ENCODE peak calls at places on chromosomes 7 and 10, in nine cellular contexts. One of them, this sample, is unnamed. For H3K36me3, the result is how much of the 10 kb centered on the place peaks cover.

GRCh38 chr7:116552616-116553015 is 27.8 kb downstream of the CAV1 start:
- DNase-seq in GM23338: no peak
- DNase-seq in left ventricle myocardium inferior: no peak
- DNase-seq in GM23248: peak
- DNase-seq in esophagus muscularis mucosa: no peak
- DNase-seq in cardiac muscle cell: no peak
- DNase-seq in CD4-positive, alpha-beta memory T cell: no peak
- DNase-seq in Caco-2: no peak
- DNase-seq in esophagus squamous epithelium: no peak
- DNase-seq in this sample: no peak

GRCh38 chr7:1576521-1577253 is 6.9 kb upstream of the PSMG3 start:
- DNase-seq in left ventricle myocardium inferior: no peak
- DNase-seq in Caco-2: no peak
- DNase-seq in esophagus muscularis mucosa: no peak
- DNase-seq in GM23338: peak
- DNase-seq in esophagus squamous epithelium: no peak
- DNase-seq in CD4-positive, alpha-beta memory T cell: no peak
- DNase-seq in GM23248: no peak
- DNase-seq in cardiac muscle cell: no peak
- DNase-seq in this sample: no peak

GRCh38 chr7:2670720-2671391 is 17.1 kb upstream of the AMZ1 start:
- DNase-seq in esophagus muscularis mucosa: no peak
- DNase-seq in left ventricle myocardium inferior: peak
- DNase-seq in cardiac muscle cell: peak
- DNase-seq in Caco-2: peak
- DNase-seq in CD4-positive, alpha-beta memory T cell: peak
- DNase-seq in esophagus squamous epithelium: peak
- DNase-seq in GM23338: peak
- DNase-seq in GM23248: peak
- DNase-seq in this sample: peak

GRCh38 chr10:24706479-24707118 is 17.1 kb downstream of the ARHGAP21 start:
- DNase-seq in Caco-2: no peak
- DNase-seq in esophagus squamous epithelium: no peak
- DNase-seq in cardiac muscle cell: peak
- DNase-seq in left ventricle myocardium inferior: no peak
- DNase-seq in GM23338: no peak
- DNase-seq in GM23248: peak
- DNase-seq in esophagus muscularis mucosa: no peak
- DNase-seq in CD4-positive, alpha-beta memory T cell: no peak
- DNase-seq in this sample: no peak

GRCh38 chr7:22980422-22980821 is 33.5 kb downstream of the HYCC1 start:
- DNase-seq in Caco-2: no peak
- DNase-seq in CD4-positive, alpha-beta memory T cell: no peak
- DNase-seq in cardiac muscle cell: peak
- DNase-seq in GM23338: no peak
- DNase-seq in GM23248: peak
- DNase-seq in esophagus muscularis mucosa: no peak
- DNase-seq in esophagus squamous epithelium: no peak
- DNase-seq in left ventricle myocardium inferior: no peak
- DNase-seq in this sample: no peak

GRCh38 chr10:70982443-70982842 is 94.1 kb upstream of the PCBD1 start:
- DNase-seq in cardiac muscle cell: no peak
- DNase-seq in CD4-positive, alpha-beta memory T cell: no peak
- DNase-seq in left ventricle myocardium inferior: no peak
- DNase-seq in esophagus squamous epithelium: no peak
- DNase-seq in GM23248: no peak
- DNase-seq in GM23338: no peak
- DNase-seq in Caco-2: no peak
- DNase-seq in esophagus muscularis mucosa: no peak
- DNase-seq in this sample: no peak

GRCh38 chr7:20304366-20304765 is 26.3 kb upstream of the ITGB8 start:
- DNase-seq in esophagus squamous epithelium: no peak
- DNase-seq in Caco-2: peak
- DNase-seq in GM23248: no peak
- DNase-seq in cardiac muscle cell: no peak
- DNase-seq in esophagus muscularis mucosa: no peak
- DNase-seq in left ventricle myocardium inferior: no peak
- DNase-seq in GM23338: peak
- DNase-seq in CD4-positive, alpha-beta memory T cell: no peak
- DNase-seq in this sample: no peak

GRCh38 chr10:120514035-120514620 is 57.1 kb downstream of the PLPP4 start:
- DNase-seq in GM23248: peak
- DNase-seq in CD4-positive, alpha-beta memory T cell: no peak
- DNase-seq in left ventricle myocardium inferior: no peak
- DNase-seq in esophagus muscularis mucosa: peak
- DNase-seq in cardiac muscle cell: peak
- DNase-seq in Caco-2: peak
- DNase-seq in esophagus squamous epithelium: no peak
- DNase-seq in GM23338: peak
- DNase-seq in this sample: no peak

GRCh38 chr10:43856299-43856698 is 207.6 kb upstream of the ZNF32 start:
- DNase-seq in GM23248: no peak
- DNase-seq in CD4-positive, alpha-beta memory T cell: no peak
- DNase-seq in cardiac muscle cell: no peak
- DNase-seq in Caco-2: no peak
- DNase-seq in GM23338: no peak
- DNase-seq in esophagus muscularis mucosa: no peak
- DNase-seq in esophagus squamous epithelium: no peak
- DNase-seq in left ventricle myocardium inferior: no peak
- DNase-seq in this sample: no peak

GRCh38 chr7:77940647-77941046 is 142.1 kb downstream of the PHTF2 start:
- DNase-seq in GM23248: peak
- DNase-seq in left ventricle myocardium inferior: no peak
- DNase-seq in esophagus squamous epithelium: no peak
- DNase-seq in cardiac muscle cell: peak
- DNase-seq in Caco-2: no peak
- DNase-seq in esophagus muscularis mucosa: no peak
- DNase-seq in CD4-positive, alpha-beta memory T cell: no peak
- DNase-seq in GM23338: peak
- DNase-seq in this sample: no peak

GRCh38 chr10:74104996-74105395 is 45.6 kb downstream of the AP3M1 start:
- DNase-seq in esophagus squamous epithelium: no peak
- DNase-seq in Caco-2: no peak
- DNase-seq in cardiac muscle cell: no peak
- DNase-seq in left ventricle myocardium inferior: no peak
- DNase-seq in CD4-positive, alpha-beta memory T cell: no peak
- DNase-seq in GM23338: no peak
- DNase-seq in GM23248: no peak
- DNase-seq in esophagus muscularis mucosa: no peak
- DNase-seq in this sample: no peak
- H3K36me3 ChIP-seq in esophagus squamous epithelium: half or more
- H3K36me3 ChIP-seq in Caco-2: under half
- H3K36me3 ChIP-seq in cardiac muscle cell: half or more
- H3K36me3 ChIP-seq in left ventricle myocardium inferior: half or more
- H3K36me3 ChIP-seq in CD4-positive, alpha-beta memory T cell: half or more
- H3K36me3 ChIP-seq in GM23338: half or more
- H3K36me3 ChIP-seq in GM23248: half or more
- H3K36me3 ChIP-seq in esophagus muscularis mucosa: half or more
- H3K36me3 ChIP-seq in this sample: half or more

GRCh38 chr10:133302230-133302629 is 6.4 kb downstream of the TUBGCP2 start:
- DNase-seq in left ventricle myocardium inferior: no peak
- DNase-seq in GM23338: no peak
- DNase-seq in esophagus squamous epithelium: no peak
- DNase-seq in esophagus muscularis mucosa: no peak
- DNase-seq in CD4-positive, alpha-beta memory T cell: no peak
- DNase-seq in GM23248: no peak
- DNase-seq in Caco-2: no peak
- DNase-seq in cardiac muscle cell: no peak
- DNase-seq in this sample: no peak

GRCh38 chr10:133299224-133299623 is 9.4 kb downstream of the TUBGCP2 start:
- DNase-seq in GM23248: no peak
- DNase-seq in GM23338: no peak
- DNase-seq in CD4-positive, alpha-beta memory T cell: no peak
- DNase-seq in esophagus muscularis mucosa: no peak
- DNase-seq in Caco-2: no peak
- DNase-seq in cardiac muscle cell: no peak
- DNase-seq in left ventricle myocardium inferior: no peak
- DNase-seq in esophagus squamous epithelium: no peak
- DNase-seq in this sample: no peak

GRCh38 chr10:133297504-133297903 is 11.2 kb downstream of the TUBGCP2 start:
- DNase-seq in esophagus squamous epithelium: no peak
- DNase-seq in left ventricle myocardium inferior: no peak
- DNase-seq in esophagus muscularis mucosa: no peak
- DNase-seq in GM23338: no peak
- DNase-seq in GM23248: no peak
- DNase-seq in CD4-positive, alpha-beta memory T cell: no peak
- DNase-seq in cardiac muscle cell: no peak
- DNase-seq in Caco-2: no peak
- DNase-seq in this sample: no peak

GRCh38 chr10:133298466-133298865 is 10.2 kb downstream of the TUBGCP2 start:
- DNase-seq in cardiac muscle cell: no peak
- DNase-seq in Caco-2: no peak
- DNase-seq in esophagus squamous epithelium: no peak
- DNase-seq in GM23338: no peak
- DNase-seq in GM23248: no peak
- DNase-seq in CD4-positive, alpha-beta memory T cell: no peak
- DNase-seq in esophagus muscularis mucosa: no peak
- DNase-seq in left ventricle myocardium inferior: no peak
- DNase-seq in this sample: no peak

DNA sequence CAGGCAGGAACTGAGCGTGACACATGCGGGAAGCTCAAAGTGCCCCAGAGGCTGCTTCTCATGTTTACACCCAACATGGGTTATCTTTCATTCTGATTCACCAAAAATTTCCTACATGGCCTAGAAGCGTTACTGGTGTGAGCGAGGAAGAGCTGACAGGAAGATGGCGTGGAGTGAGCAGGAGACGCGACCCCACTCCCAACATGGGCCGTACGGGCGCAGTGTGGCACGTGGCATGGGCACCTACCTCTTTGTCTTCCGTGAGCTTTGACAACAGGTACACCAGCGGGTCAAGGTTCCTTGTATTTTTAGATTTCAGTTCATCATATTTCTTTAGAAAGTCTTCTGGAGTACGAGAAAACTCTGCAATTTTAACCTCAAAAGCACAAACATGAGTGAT is 8.9 kb downstream of the TUBGCP2 start:
- DNase-seq in left ventricle myocardium inferior: no peak
- DNase-seq in GM23248: no peak
- DNase-seq in Caco-2: no peak
- DNase-seq in esophagus squamous epithelium: no peak
- DNase-seq in cardiac muscle cell: no peak
- DNase-seq in esophagus muscularis mucosa: no peak
- DNase-seq in GM23338: no peak
- DNase-seq in CD4-positive, alpha-beta memory T cell: no peak
- DNase-seq in this sample: no peak
- H3K36me3 ChIP-seq in left ventricle myocardium inferior: half or more
- H3K36me3 ChIP-seq in GM23248: under half
- H3K36me3 ChIP-seq in Caco-2: under half
- H3K36me3 ChIP-seq in esophagus squamous epithelium: half or more
- H3K36me3 ChIP-seq in cardiac muscle cell: under half
- H3K36me3 ChIP-seq in esophagus muscularis mucosa: half or more
- H3K36me3 ChIP-seq in GM23338: under half
- H3K36me3 ChIP-seq in CD4-positive, alpha-beta memory T cell: under half
- H3K36me3 ChIP-seq in this sample: half or more

DNA sequence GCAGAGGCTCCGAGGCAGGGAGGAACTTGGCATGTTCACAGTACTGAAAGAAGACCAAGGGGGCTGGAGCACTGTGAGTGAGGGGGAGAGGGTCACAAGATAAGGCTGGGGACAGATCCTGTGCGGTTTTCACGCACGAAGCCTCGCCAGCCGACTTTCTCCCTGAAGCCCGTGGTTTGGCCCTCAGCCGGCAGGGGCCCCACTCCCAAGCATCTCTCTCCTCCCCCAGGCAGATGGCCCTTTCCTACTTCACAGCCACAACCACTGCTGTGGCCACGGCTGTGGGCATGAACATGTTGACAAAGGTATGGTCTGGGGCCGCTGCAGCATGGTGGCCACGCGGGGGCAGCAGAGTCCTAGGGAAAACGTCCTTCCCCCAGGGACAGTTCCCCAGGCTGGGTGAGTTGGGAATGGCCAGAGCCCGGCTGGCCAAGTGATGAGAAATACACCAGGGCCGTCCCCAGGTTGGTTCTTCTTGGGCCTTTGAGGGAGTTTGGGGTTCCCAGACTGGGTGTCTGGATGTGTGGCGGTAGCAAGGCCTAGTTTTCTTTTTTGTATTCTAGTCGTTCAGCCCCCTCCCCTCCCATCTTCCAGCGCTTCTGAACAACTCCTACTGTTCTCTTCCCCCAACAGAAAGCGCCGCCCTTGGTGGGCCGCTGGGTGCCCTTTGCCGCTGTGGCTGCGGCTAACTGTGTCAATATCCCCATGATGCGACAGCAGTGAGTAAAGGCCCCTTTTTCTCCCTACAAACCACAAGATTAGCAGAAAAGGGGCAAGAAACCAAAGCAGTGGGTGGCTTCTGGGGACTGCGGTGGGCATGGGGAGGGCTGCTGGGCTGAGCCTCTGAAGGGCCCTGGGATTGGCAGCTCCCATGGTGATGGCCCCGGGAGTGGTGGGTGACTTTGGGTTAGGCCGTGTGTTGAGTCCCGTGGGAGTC is 14.4 kb upstream of the WBP1L start:
- DNase-seq in esophagus squamous epithelium: no peak
- DNase-seq in CD4-positive, alpha-beta memory T cell: no peak
- DNase-seq in GM23338: peak
- DNase-seq in GM23248: peak
- DNase-seq in Caco-2: peak
- DNase-seq in esophagus muscularis mucosa: no peak
- DNase-seq in cardiac muscle cell: peak
- DNase-seq in left ventricle myocardium inferior: peak
- DNase-seq in this sample: peak
- H3K36me3 ChIP-seq in esophagus squamous epithelium: half or more
- H3K36me3 ChIP-seq in CD4-positive, alpha-beta memory T cell: under half
- H3K36me3 ChIP-seq in GM23338: under half
- H3K36me3 ChIP-seq in GM23248: under half
- H3K36me3 ChIP-seq in Caco-2: under half
- H3K36me3 ChIP-seq in esophagus muscularis mucosa: under half
- H3K36me3 ChIP-seq in cardiac muscle cell: under half
- H3K36me3 ChIP-seq in left ventricle myocardium inferior: under half
- H3K36me3 ChIP-seq in this sample: half or more

GRCh38 chr10:1011696-1012095 is 14.0 kb downstream of the IDI2 start:
- DNase-seq in esophagus squamous epithelium: no peak
- DNase-seq in left ventricle myocardium inferior: no peak
- DNase-seq in Caco-2: no peak
- DNase-seq in GM23338: no peak
- DNase-seq in CD4-positive, alpha-beta memory T cell: no peak
- DNase-seq in esophagus muscularis mucosa: no peak
- DNase-seq in GM23248: no peak
- DNase-seq in cardiac muscle cell: no peak
- DNase-seq in this sample: no peak

GRCh38 chr10:1006573-1006972 is 18.3 kb downstream of the GTPBP4 start:
- DNase-seq in GM23338: no peak
- DNase-seq in CD4-positive, alpha-beta memory T cell: no peak
- DNase-seq in left ventricle myocardium inferior: no peak
- DNase-seq in esophagus squamous epithelium: no peak
- DNase-seq in Caco-2: peak
- DNase-seq in esophagus muscularis mucosa: no peak
- DNase-seq in GM23248: no peak
- DNase-seq in cardiac muscle cell: no peak
- DNase-seq in this sample: no peak

GRCh38 chr10:1010703-1011102 is 15.0 kb downstream of the IDI2 start:
- DNase-seq in cardiac muscle cell: no peak
- DNase-seq in GM23248: no peak
- DNase-seq in left ventricle myocardium inferior: no peak
- DNase-seq in esophagus squamous epithelium: no peak
- DNase-seq in CD4-positive, alpha-beta memory T cell: no peak
- DNase-seq in Caco-2: no peak
- DNase-seq in esophagus muscularis mucosa: no peak
- DNase-seq in GM23338: no peak
- DNase-seq in this sample: no peak

GRCh38 chr10:1007583-1007982 is 18.1 kb downstream of the IDI2 start:
- DNase-seq in esophagus muscularis mucosa: no peak
- DNase-seq in Caco-2: no peak
- DNase-seq in cardiac muscle cell: no peak
- DNase-seq in GM23338: no peak
- DNase-seq in GM23248: no peak
- DNase-seq in CD4-positive, alpha-beta memory T cell: no peak
- DNase-seq in left ventricle myocardium inferior: no peak
- DNase-seq in esophagus squamous epithelium: no peak
- DNase-seq in this sample: no peak

GRCh38 chr10:1009071-1009494 is 16.6 kb downstream of the IDI2 start:
- DNase-seq in left ventricle myocardium inferior: no peak
- DNase-seq in GM23248: no peak
- DNase-seq in esophagus muscularis mucosa: no peak
- DNase-seq in Caco-2: peak
- DNase-seq in GM23338: no peak
- DNase-seq in CD4-positive, alpha-beta memory T cell: no peak
- DNase-seq in esophagus squamous epithelium: no peak
- DNase-seq in cardiac muscle cell: no peak
- DNase-seq in this sample: no peak
- H3K36me3 ChIP-seq in left ventricle myocardium inferior: half or more
- H3K36me3 ChIP-seq in GM23248: half or more
- H3K36me3 ChIP-seq in esophagus muscularis mucosa: half or more
- H3K36me3 ChIP-seq in Caco-2: under half
- H3K36me3 ChIP-seq in GM23338: half or more
- H3K36me3 ChIP-seq in CD4-positive, alpha-beta memory T cell: half or more
- H3K36me3 ChIP-seq in esophagus squamous epithelium: half or more
- H3K36me3 ChIP-seq in cardiac muscle cell: half or more
- H3K36me3 ChIP-seq in this sample: under half